ENCODE peak calls at places on chromosomes 7 and 10, in nine cellular contexts. One of them, this sample, is unnamed.

GRCh38 chr10:75111906-75112703 is 649 bp downstream of the SAMD8 start:
- DNase-seq in DMS 273 treated with DMSO at 0.1 percent for 48 hours: peak
- DNase-seq in hepatic stellate cell: peak
- DNase-seq in NCI-H1092: no peak
- DNase-seq in NAMALWA: peak
- DNase-seq in stimulated activated CD4-positive, alpha-beta T cell treated with anti-CD3 and anti-CD28 coated beads, Interleukin-12 subunit alpha, Interleukin-12 subunit beta, amount 100 ng/mL, for 4 hours: peak
- DNase-seq in GM20000: peak
- DNase-seq in ACHN: peak
- DNase-seq in NCI-H146: peak
- DNase-seq in this sample: peak

GRCh38 chr7:50591480-50592438 is 26.6 kb upstream of the DDC start:
- DNase-seq in DMS 273 treated with DMSO at 0.1 percent for 48 hours: no peak
- DNase-seq in hepatic stellate cell: no peak
- DNase-seq in NCI-H1092: peak
- DNase-seq in NAMALWA: peak
- DNase-seq in stimulated activated CD4-positive, alpha-beta T cell treated with anti-CD3 and anti-CD28 coated beads, Interleukin-12 subunit alpha, Interleukin-12 subunit beta, amount 100 ng/mL, for 4 hours: no peak
- DNase-seq in GM20000: no peak
- DNase-seq in ACHN: peak
- DNase-seq in NCI-H146: peak
- DNase-seq in this sample: peak

GRCh38 chr10:6299234-6299633 is 96.5 kb downstream of the PFKFB3 start:
- DNase-seq in DMS 273 treated with DMSO at 0.1 percent for 48 hours: no peak
- DNase-seq in hepatic stellate cell: no peak
- DNase-seq in NCI-H1092: no peak
- DNase-seq in NAMALWA: no peak
- DNase-seq in stimulated activated CD4-positive, alpha-beta T cell treated with anti-CD3 and anti-CD28 coated beads, Interleukin-12 subunit alpha, Interleukin-12 subunit beta, amount 100 ng/mL, for 4 hours: no peak
- DNase-seq in GM20000: no peak
- DNase-seq in ACHN: peak
- DNase-seq in NCI-H146: no peak
- DNase-seq in this sample: peak

GRCh38 chr7:2843711-2844152 is 376 bp downstream of the GNA12 start:
- DNase-seq in DMS 273 treated with DMSO at 0.1 percent for 48 hours: no peak
- DNase-seq in hepatic stellate cell: peak
- DNase-seq in NCI-H1092: no peak
- DNase-seq in NAMALWA: peak
- DNase-seq in stimulated activated CD4-positive, alpha-beta T cell treated with anti-CD3 and anti-CD28 coated beads, Interleukin-12 subunit alpha, Interleukin-12 subunit beta, amount 100 ng/mL, for 4 hours: peak
- DNase-seq in GM20000: no peak
- DNase-seq in ACHN: peak
- DNase-seq in NCI-H146: peak
- DNase-seq in this sample: peak

GRCh38 chr10:75841266-75841665 is 409.8 kb downstream of the LRMDA start:
- DNase-seq in DMS 273 treated with DMSO at 0.1 percent for 48 hours: no peak
- DNase-seq in hepatic stellate cell: no peak
- DNase-seq in NCI-H1092: no peak
- DNase-seq in NAMALWA: no peak
- DNase-seq in stimulated activated CD4-positive, alpha-beta T cell treated with anti-CD3 and anti-CD28 coated beads, Interleukin-12 subunit alpha, Interleukin-12 subunit beta, amount 100 ng/mL, for 4 hours: no peak
- DNase-seq in GM20000: no peak
- DNase-seq in ACHN: no peak
- DNase-seq in NCI-H146: no peak
- DNase-seq in this sample: no peak

GRCh38 chr10:113511419-113511818 is 41.4 kb upstream of the HABP2 start:
- DNase-seq in DMS 273 treated with DMSO at 0.1 percent for 48 hours: no peak
- DNase-seq in hepatic stellate cell: no peak
- DNase-seq in NCI-H1092: no peak
- DNase-seq in NAMALWA: no peak
- DNase-seq in stimulated activated CD4-positive, alpha-beta T cell treated with anti-CD3 and anti-CD28 coated beads, Interleukin-12 subunit alpha, Interleukin-12 subunit beta, amount 100 ng/mL, for 4 hours: no peak
- DNase-seq in GM20000: no peak
- DNase-seq in ACHN: no peak
- DNase-seq in NCI-H146: no peak
- DNase-seq in this sample: no peak

GRCh38 chr10:44995914-44996633 is 4.6 kb upstream of the ZNF22 start:
- DNase-seq in DMS 273 treated with DMSO at 0.1 percent for 48 hours: peak
- DNase-seq in hepatic stellate cell: peak
- DNase-seq in NCI-H1092: no peak
- DNase-seq in NAMALWA: peak
- DNase-seq in stimulated activated CD4-positive, alpha-beta T cell treated with anti-CD3 and anti-CD28 coated beads, Interleukin-12 subunit alpha, Interleukin-12 subunit beta, amount 100 ng/mL, for 4 hours: no peak
- DNase-seq in GM20000: no peak
- DNase-seq in ACHN: no peak
- DNase-seq in NCI-H146: no peak
- DNase-seq in this sample: no peak

GRCh38 chr10:118310822-118311221 is 31.3 kb downstream of the FAM204A start:
- DNase-seq in DMS 273 treated with DMSO at 0.1 percent for 48 hours: no peak
- DNase-seq in hepatic stellate cell: peak
- DNase-seq in NCI-H1092: no peak
- DNase-seq in NAMALWA: no peak
- DNase-seq in stimulated activated CD4-positive, alpha-beta T cell treated with anti-CD3 and anti-CD28 coated beads, Interleukin-12 subunit alpha, Interleukin-12 subunit beta, amount 100 ng/mL, for 4 hours: no peak
- DNase-seq in GM20000: no peak
- DNase-seq in ACHN: no peak
- DNase-seq in NCI-H146: no peak
- DNase-seq in this sample: no peak

GRCh38 chr7:135755351-135755753 is 6.7 kb upstream of the FAM180A start:
- DNase-seq in DMS 273 treated with DMSO at 0.1 percent for 48 hours: no peak
- DNase-seq in hepatic stellate cell: no peak
- DNase-seq in NCI-H1092: peak
- DNase-seq in NAMALWA: no peak
- DNase-seq in stimulated activated CD4-positive, alpha-beta T cell treated with anti-CD3 and anti-CD28 coated beads, Interleukin-12 subunit alpha, Interleukin-12 subunit beta, amount 100 ng/mL, for 4 hours: no peak
- DNase-seq in GM20000: no peak
- DNase-seq in ACHN: no peak
- DNase-seq in NCI-H146: peak
- DNase-seq in this sample: no peak

GRCh38 chr7:45601094-45601493 is 26.9 kb downstream of the ADCY1 start:
- DNase-seq in DMS 273 treated with DMSO at 0.1 percent for 48 hours: no peak
- DNase-seq in hepatic stellate cell: no peak
- DNase-seq in NCI-H1092: no peak
- DNase-seq in NAMALWA: no peak
- DNase-seq in stimulated activated CD4-positive, alpha-beta T cell treated with anti-CD3 and anti-CD28 coated beads, Interleukin-12 subunit alpha, Interleukin-12 subunit beta, amount 100 ng/mL, for 4 hours: no peak
- DNase-seq in GM20000: no peak
- DNase-seq in ACHN: no peak
- DNase-seq in NCI-H146: no peak
- DNase-seq in this sample: no peak

GRCh38 chr7:4748267-4748666 is 27.2 kb upstream of the AP5Z1 start:
- DNase-seq in DMS 273 treated with DMSO at 0.1 percent for 48 hours: no peak
- DNase-seq in hepatic stellate cell: no peak
- DNase-seq in NCI-H1092: no peak
- DNase-seq in NAMALWA: no peak
- DNase-seq in stimulated activated CD4-positive, alpha-beta T cell treated with anti-CD3 and anti-CD28 coated beads, Interleukin-12 subunit alpha, Interleukin-12 subunit beta, amount 100 ng/mL, for 4 hours: no peak
- DNase-seq in GM20000: no peak
- DNase-seq in ACHN: no peak
- DNase-seq in NCI-H146: no peak
- DNase-seq in this sample: no peak

GRCh38 chr10:94397549-94398370 is 4.6 kb upstream of the TBC1D12 start:
- DNase-seq in DMS 273 treated with DMSO at 0.1 percent for 48 hours: no peak
- DNase-seq in hepatic stellate cell: peak
- DNase-seq in NCI-H1092: no peak
- DNase-seq in NAMALWA: no peak
- DNase-seq in stimulated activated CD4-positive, alpha-beta T cell treated with anti-CD3 and anti-CD28 coated beads, Interleukin-12 subunit alpha, Interleukin-12 subunit beta, amount 100 ng/mL, for 4 hours: no peak
- DNase-seq in GM20000: no peak
- DNase-seq in ACHN: peak
- DNase-seq in NCI-H146: no peak
- DNase-seq in this sample: no peak

GRCh38 chr7:155356323-155357105 is 58.8 kb downstream of the INSIG1 start:
- DNase-seq in DMS 273 treated with DMSO at 0.1 percent for 48 hours: no peak
- DNase-seq in hepatic stellate cell: no peak
- DNase-seq in NCI-H1092: no peak
- DNase-seq in NAMALWA: no peak
- DNase-seq in stimulated activated CD4-positive, alpha-beta T cell treated with anti-CD3 and anti-CD28 coated beads, Interleukin-12 subunit alpha, Interleukin-12 subunit beta, amount 100 ng/mL, for 4 hours: no peak
- DNase-seq in GM20000: no peak
- DNase-seq in ACHN: peak
- DNase-seq in NCI-H146: peak
- DNase-seq in this sample: peak

GRCh38 chr10:95450188-95450587 is 111.0 kb downstream of the SORBS1 start:
- DNase-seq in DMS 273 treated with DMSO at 0.1 percent for 48 hours: no peak
- DNase-seq in hepatic stellate cell: no peak
- DNase-seq in NCI-H1092: no peak
- DNase-seq in NAMALWA: no peak
- DNase-seq in stimulated activated CD4-positive, alpha-beta T cell treated with anti-CD3 and anti-CD28 coated beads, Interleukin-12 subunit alpha, Interleukin-12 subunit beta, amount 100 ng/mL, for 4 hours: no peak
- DNase-seq in GM20000: no peak
- DNase-seq in ACHN: no peak
- DNase-seq in NCI-H146: no peak
- DNase-seq in this sample: no peak

GRCh38 chr7:14305233-14305866 is 315.9 kb upstream of the ETV1 start:
- DNase-seq in DMS 273 treated with DMSO at 0.1 percent for 48 hours: no peak
- DNase-seq in hepatic stellate cell: no peak
- DNase-seq in NCI-H1092: no peak
- DNase-seq in NAMALWA: no peak
- DNase-seq in stimulated activated CD4-positive, alpha-beta T cell treated with anti-CD3 and anti-CD28 coated beads, Interleukin-12 subunit alpha, Interleukin-12 subunit beta, amount 100 ng/mL, for 4 hours: no peak
- DNase-seq in GM20000: no peak
- DNase-seq in ACHN: no peak
- DNase-seq in NCI-H146: no peak
- DNase-seq in this sample: no peak

GRCh38 chr7:75694636-75695035 is 44.1 kb downstream of the HIP1 start:
- DNase-seq in DMS 273 treated with DMSO at 0.1 percent for 48 hours: no peak
- DNase-seq in hepatic stellate cell: no peak
- DNase-seq in NCI-H1092: no peak
- DNase-seq in NAMALWA: no peak
- DNase-seq in stimulated activated CD4-positive, alpha-beta T cell treated with anti-CD3 and anti-CD28 coated beads, Interleukin-12 subunit alpha, Interleukin-12 subunit beta, amount 100 ng/mL, for 4 hours: no peak
- DNase-seq in GM20000: no peak
- DNase-seq in ACHN: no peak
- DNase-seq in NCI-H146: no peak
- DNase-seq in this sample: no peak

GRCh38 chr7:130946110-130946509 is 212.1 kb upstream of the KLF14 start:
- DNase-seq in DMS 273 treated with DMSO at 0.1 percent for 48 hours: no peak
- DNase-seq in hepatic stellate cell: no peak
- DNase-seq in NCI-H1092: no peak
- DNase-seq in NAMALWA: no peak
- DNase-seq in stimulated activated CD4-positive, alpha-beta T cell treated with anti-CD3 and anti-CD28 coated beads, Interleukin-12 subunit alpha, Interleukin-12 subunit beta, amount 100 ng/mL, for 4 hours: no peak
- DNase-seq in GM20000: no peak
- DNase-seq in ACHN: no peak
- DNase-seq in NCI-H146: no peak
- DNase-seq in this sample: no peak

GRCh38 chr7:86904949-86905834 is 154.3 kb downstream of the ELAPOR2 start:
- DNase-seq in DMS 273 treated with DMSO at 0.1 percent for 48 hours: no peak
- DNase-seq in hepatic stellate cell: peak
- DNase-seq in NCI-H1092: peak
- DNase-seq in NAMALWA: peak
- DNase-seq in stimulated activated CD4-positive, alpha-beta T cell treated with anti-CD3 and anti-CD28 coated beads, Interleukin-12 subunit alpha, Interleukin-12 subunit beta, amount 100 ng/mL, for 4 hours: no peak
- DNase-seq in GM20000: peak
- DNase-seq in ACHN: peak
- DNase-seq in NCI-H146: peak
- DNase-seq in this sample: peak

GRCh38 chr10:98067165-98067564 is 36.7 kb upstream of the CRTAC1 start:
- DNase-seq in DMS 273 treated with DMSO at 0.1 percent for 48 hours: no peak
- DNase-seq in hepatic stellate cell: no peak
- DNase-seq in NCI-H1092: no peak
- DNase-seq in NAMALWA: no peak
- DNase-seq in stimulated activated CD4-positive, alpha-beta T cell treated with anti-CD3 and anti-CD28 coated beads, Interleukin-12 subunit alpha, Interleukin-12 subunit beta, amount 100 ng/mL, for 4 hours: no peak
- DNase-seq in GM20000: no peak
- DNase-seq in ACHN: no peak
- DNase-seq in NCI-H146: no peak
- DNase-seq in this sample: no peak

GRCh38 chr7:23347007-23347681 is 48.0 kb downstream of the MALSU1 start:
- DNase-seq in DMS 273 treated with DMSO at 0.1 percent for 48 hours: no peak
- DNase-seq in hepatic stellate cell: no peak
- DNase-seq in NCI-H1092: no peak
- DNase-seq in NAMALWA: no peak
- DNase-seq in stimulated activated CD4-positive, alpha-beta T cell treated with anti-CD3 and anti-CD28 coated beads, Interleukin-12 subunit alpha, Interleukin-12 subunit beta, amount 100 ng/mL, for 4 hours: no peak
- DNase-seq in GM20000: no peak
- DNase-seq in ACHN: no peak
- DNase-seq in NCI-H146: no peak
- DNase-seq in this sample: no peak

GRCh38 chr10:129940617-129941198 is 23.4 kb downstream of the EBF3 start:
- DNase-seq in DMS 273 treated with DMSO at 0.1 percent for 48 hours: no peak
- DNase-seq in hepatic stellate cell: no peak
- DNase-seq in NCI-H1092: no peak
- DNase-seq in NAMALWA: no peak
- DNase-seq in stimulated activated CD4-positive, alpha-beta T cell treated with anti-CD3 and anti-CD28 coated beads, Interleukin-12 subunit alpha, Interleukin-12 subunit beta, amount 100 ng/mL, for 4 hours: no peak
- DNase-seq in GM20000: no peak
- DNase-seq in ACHN: no peak
- DNase-seq in NCI-H146: no peak
- DNase-seq in this sample: no peak

GRCh38 chr10:60353519-60354258 is 36.0 kb downstream of the ANK3 start:
- DNase-seq in DMS 273 treated with DMSO at 0.1 percent for 48 hours: no peak
- DNase-seq in hepatic stellate cell: peak
- DNase-seq in NCI-H1092: no peak
- DNase-seq in NAMALWA: no peak
- DNase-seq in stimulated activated CD4-positive, alpha-beta T cell treated with anti-CD3 and anti-CD28 coated beads, Interleukin-12 subunit alpha, Interleukin-12 subunit beta, amount 100 ng/mL, for 4 hours: no peak
- DNase-seq in GM20000: no peak
- DNase-seq in ACHN: no peak
- DNase-seq in NCI-H146: peak
- DNase-seq in this sample: no peak

GRCh38 chr7:70668606-70669358 is 463.2 kb upstream of the GALNT17 start:
- DNase-seq in DMS 273 treated with DMSO at 0.1 percent for 48 hours: no peak
- DNase-seq in hepatic stellate cell: no peak
- DNase-seq in NCI-H1092: no peak
- DNase-seq in NAMALWA: no peak
- DNase-seq in stimulated activated CD4-positive, alpha-beta T cell treated with anti-CD3 and anti-CD28 coated beads, Interleukin-12 subunit alpha, Interleukin-12 subunit beta, amount 100 ng/mL, for 4 hours: no peak
- DNase-seq in GM20000: no peak
- DNase-seq in ACHN: no peak
- DNase-seq in NCI-H146: no peak
- DNase-seq in this sample: no peak

GRCh38 chr7:154744226-154744860 is 258.6 kb downstream of the PAXIP1 start:
- DNase-seq in DMS 273 treated with DMSO at 0.1 percent for 48 hours: peak
- DNase-seq in hepatic stellate cell: peak
- DNase-seq in NCI-H1092: peak
- DNase-seq in NAMALWA: peak
- DNase-seq in stimulated activated CD4-positive, alpha-beta T cell treated with anti-CD3 and anti-CD28 coated beads, Interleukin-12 subunit alpha, Interleukin-12 subunit beta, amount 100 ng/mL, for 4 hours: peak
- DNase-seq in GM20000: peak
- DNase-seq in ACHN: peak
- DNase-seq in NCI-H146: peak
- DNase-seq in this sample: peak

GRCh38 chr10:65968437-65968836 is 957.4 kb upstream of the LRRTM3 start:
- DNase-seq in DMS 273 treated with DMSO at 0.1 percent for 48 hours: no peak
- DNase-seq in hepatic stellate cell: no peak
- DNase-seq in NCI-H1092: no peak
- DNase-seq in NAMALWA: no peak
- DNase-seq in stimulated activated CD4-positive, alpha-beta T cell treated with anti-CD3 and anti-CD28 coated beads, Interleukin-12 subunit alpha, Interleukin-12 subunit beta, amount 100 ng/mL, for 4 hours: no peak
- DNase-seq in GM20000: no peak
- DNase-seq in ACHN: no peak
- DNase-seq in NCI-H146: no peak
- DNase-seq in this sample: no peak

GRCh38 chr7:51366930-51367613 is 50.5 kb upstream of the COBL start:
- DNase-seq in DMS 273 treated with DMSO at 0.1 percent for 48 hours: peak
- DNase-seq in hepatic stellate cell: peak
- DNase-seq in NCI-H1092: peak
- DNase-seq in NAMALWA: peak
- DNase-seq in stimulated activated CD4-positive, alpha-beta T cell treated with anti-CD3 and anti-CD28 coated beads, Interleukin-12 subunit alpha, Interleukin-12 subunit beta, amount 100 ng/mL, for 4 hours: no peak
- DNase-seq in GM20000: peak
- DNase-seq in ACHN: peak
- DNase-seq in NCI-H146: peak
- DNase-seq in this sample: peak

GRCh38 chr10:118800920-118801319 is 46.1 kb upstream of the CACUL1 start:
- DNase-seq in DMS 273 treated with DMSO at 0.1 percent for 48 hours: no peak
- DNase-seq in hepatic stellate cell: no peak
- DNase-seq in NCI-H1092: no peak
- DNase-seq in NAMALWA: peak
- DNase-seq in stimulated activated CD4-positive, alpha-beta T cell treated with anti-CD3 and anti-CD28 coated beads, Interleukin-12 subunit alpha, Interleukin-12 subunit beta, amount 100 ng/mL, for 4 hours: no peak
- DNase-seq in GM20000: no peak
- DNase-seq in ACHN: peak
- DNase-seq in NCI-H146: peak
- DNase-seq in this sample: peak

GRCh38 chr10:124493191-124493936 is 31.7 kb downstream of the LHPP start:
- DNase-seq in DMS 273 treated with DMSO at 0.1 percent for 48 hours: no peak
- DNase-seq in hepatic stellate cell: no peak
- DNase-seq in NCI-H1092: peak
- DNase-seq in NAMALWA: no peak
- DNase-seq in stimulated activated CD4-positive, alpha-beta T cell treated with anti-CD3 and anti-CD28 coated beads, Interleukin-12 subunit alpha, Interleukin-12 subunit beta, amount 100 ng/mL, for 4 hours: no peak
- DNase-seq in GM20000: no peak
- DNase-seq in ACHN: no peak
- DNase-seq in NCI-H146: no peak
- DNase-seq in this sample: no peak

GRCh38 chr10:119270893-119271361 is 63.6 kb downstream of the GRK5 start:
- DNase-seq in DMS 273 treated with DMSO at 0.1 percent for 48 hours: no peak
- DNase-seq in hepatic stellate cell: peak
- DNase-seq in NCI-H1092: no peak
- DNase-seq in NAMALWA: no peak
- DNase-seq in stimulated activated CD4-positive, alpha-beta T cell treated with anti-CD3 and anti-CD28 coated beads, Interleukin-12 subunit alpha, Interleukin-12 subunit beta, amount 100 ng/mL, for 4 hours: peak
- DNase-seq in GM20000: peak
- DNase-seq in ACHN: peak
- DNase-seq in NCI-H146: no peak
- DNase-seq in this sample: peak

GRCh38 chr7:90210925-90211324 is 615 bp upstream of the STEAP2 start:
- DNase-seq in DMS 273 treated with DMSO at 0.1 percent for 48 hours: no peak
- DNase-seq in hepatic stellate cell: no peak
- DNase-seq in NCI-H1092: no peak
- DNase-seq in NAMALWA: no peak
- DNase-seq in stimulated activated CD4-positive, alpha-beta T cell treated with anti-CD3 and anti-CD28 coated beads, Interleukin-12 subunit alpha, Interleukin-12 subunit beta, amount 100 ng/mL, for 4 hours: no peak
- DNase-seq in GM20000: peak
- DNase-seq in ACHN: no peak
- DNase-seq in NCI-H146: no peak
- DNase-seq in this sample: peak

GRCh38 chr10:43253461-43254198 is 13.2 kb downstream of the RASGEF1A start:
- DNase-seq in DMS 273 treated with DMSO at 0.1 percent for 48 hours: no peak
- DNase-seq in hepatic stellate cell: no peak
- DNase-seq in NCI-H1092: no peak
- DNase-seq in NAMALWA: no peak
- DNase-seq in stimulated activated CD4-positive, alpha-beta T cell treated with anti-CD3 and anti-CD28 coated beads, Interleukin-12 subunit alpha, Interleukin-12 subunit beta, amount 100 ng/mL, for 4 hours: no peak
- DNase-seq in GM20000: no peak
- DNase-seq in ACHN: no peak
- DNase-seq in NCI-H146: no peak
- DNase-seq in this sample: no peak